ENCODE peak calls at places on chromosomes 7 and 10, in five cellular contexts. T is foreskin fibroblast, G is Peyer's patch, O is endothelial cell of umbilical vein, F is progenitor cell of endocrine pancreas. J is an unnamed sample.

GRCh38 chr10:132354356-132355094 is 22.5 kb downstream of the LRRC27 start:
- DNase-seq in O (no peak), F (no peak), G (no peak), T (no peak), J (no peak)

GRCh38 chr10:594584-595270 is 94.7 kb downstream of the DIP2C start:
- DNase-seq in O (no peak), F (no peak), G (no peak), T (no peak), J (no peak)

GRCh38 chr7:154841731-154842331 is 161.1 kb downstream of the PAXIP1 start:
- DNase-seq in F (no peak), O (no peak), G (no peak), T (no peak), J (no peak)

GRCh38 chr10:60351191-60351853 is 38.4 kb downstream of the ANK3 start:
- DNase-seq in F (no peak), G (peak; percentile 65), O (no peak), T (no peak), J (no peak)

GRCh38 chr7:79452032-79452494 is 1.4 kb downstream of the MAGI2 start:
- DNase-seq in O (peak; percentile 88), G (peak; percentile 23), T (peak; percentile 96), F (peak; percentile 61), J (peak; percentile 72)

GRCh38 chr7:44156453-44157010 is 15.4 kb upstream of the MYL7 start:
- DNase-seq in F (no peak), G (no peak), O (no peak), T (no peak), J (no peak)

GRCh38 chr10:51748959-51749358 is 49.6 kb upstream of the CSTF2T start:
- DNase-seq in F (no peak), O (no peak), G (no peak), T (peak; percentile 32), J (no peak)

GRCh38 chr7:92421676-92422435 is 25.4 kb upstream of the GATAD1 start:
- DNase-seq in T (no peak), O (no peak), G (no peak), F (no peak), J (no peak)

GRCh38 chr10:78687616-78688015 is 381.1 kb upstream of the ZMIZ1 start:
- DNase-seq in O (no peak), G (no peak), F (no peak), T (peak; percentile 54), J (no peak)

GRCh38 chr10:84198206-84198915 is 4.0 kb downstream of the CDHR1 start:
- DNase-seq in O (no peak), G (no peak), T (no peak), F (no peak), J (no peak)

GRCh38 chr10:28631896-28632596 is 45.3 kb upstream of the BAMBI start:
- DNase-seq in O (no peak), T (peak; percentile 35), G (no peak), F (no peak), J (no peak)

GRCh38 chr7:50333266-50333665 is 28.8 kb downstream of the IKZF1 start:
- DNase-seq in T (no peak), G (peak; percentile 62), F (no peak), O (no peak), J (no peak)

GRCh38 chr10:43287056-43288007 is 20.5 kb upstream of the RASGEF1A start:
- DNase-seq in F (no peak), O (peak; percentile 36), T (no peak), G (peak; percentile 85), J (no peak)

GRCh38 chr7:158602905-158603772 is 15.5 kb upstream of the PTPRN2 start:
- DNase-seq in F (no peak), G (no peak), O (no peak), T (no peak), J (no peak)

GRCh38 chr7:152588350-152588749 is 87.6 kb downstream of the XRCC2 start:
- DNase-seq in O (no peak), T (no peak), F (no peak), G (no peak), J (no peak)

GRCh38 chr10:44306147-44306710 is 78.7 kb downstream of the CXCL12 start:
- DNase-seq in T (peak; percentile 59), F (no peak), G (no peak), O (no peak), J (peak; percentile 86)

GRCh38 chr10:132939957-132940790 is 2.2 kb downstream of the CFAP46 start:
- DNase-seq in F (peak; percentile 39), O (peak; percentile 30), G (no peak), T (peak; percentile 82), J (peak; percentile 8)

GRCh38 chr10:61608255-61609040 is 54.3 kb upstream of the CABCOCO1 start:
- DNase-seq in F (no peak), O (peak; percentile 29), T (peak; percentile 53), G (no peak), J (no peak)

GRCh38 chr7:123862775-123863174 is 17.8 kb downstream of the HYAL4 start:
- DNase-seq in F (no peak), O (no peak), G (no peak), T (no peak), J (no peak)

GRCh38 chr10:78602201-78602917 is 466.4 kb upstream of the ZMIZ1 start:
- DNase-seq in F (no peak), T (no peak), O (no peak), G (no peak), J (no peak)

GRCh38 chr10:4246881-4247358 is 461.9 kb upstream of the KLF6 start:
- DNase-seq in F (no peak), G (no peak), T (peak; percentile 87), O (peak; percentile 69), J (peak; percentile 68)

GRCh38 chr7:31488562-31489203 is 25.2 kb upstream of the ITPRID1 start:
- DNase-seq in T (peak; percentile 2), G (no peak), F (no peak), O (peak; percentile 29), J (peak; percentile 1)

GRCh38 chr7:38222481-38223096 is 44.5 kb downstream of the STARD3NL start:
- DNase-seq in O (peak; percentile 75), G (no peak), T (peak; percentile 78), F (no peak), J (peak; percentile 31)

GRCh38 chr10:3548702-3549101 is 236.3 kb downstream of the KLF6 start:
- DNase-seq in F (no peak), T (peak; percentile 41), G (no peak), O (peak; percentile 34), J (no peak)

GRCh38 chr7:154584352-154585252 is 418.3 kb downstream of the PAXIP1 start:
- DNase-seq in G (no peak), T (no peak), O (no peak), F (no peak), J (no peak)

GRCh38 chr7:7264306-7265040 is 82.1 kb downstream of the C1GALT1 start:
- DNase-seq in O (no peak), F (no peak), T (no peak), G (no peak), J (no peak)

GRCh38 chr7:46385662-46386309 is 464.7 kb upstream of the IGFBP3 start:
- DNase-seq in G (no peak), O (peak; percentile 29), T (peak; percentile 93), F (no peak), J (peak; percentile 74)

GRCh38 chr7:134890246-134891240 is 95.8 kb upstream of the AGBL3 start:
- DNase-seq in T (peak; percentile 67), O (peak; percentile 59), F (no peak), G (no peak), J (no peak)

DNA sequence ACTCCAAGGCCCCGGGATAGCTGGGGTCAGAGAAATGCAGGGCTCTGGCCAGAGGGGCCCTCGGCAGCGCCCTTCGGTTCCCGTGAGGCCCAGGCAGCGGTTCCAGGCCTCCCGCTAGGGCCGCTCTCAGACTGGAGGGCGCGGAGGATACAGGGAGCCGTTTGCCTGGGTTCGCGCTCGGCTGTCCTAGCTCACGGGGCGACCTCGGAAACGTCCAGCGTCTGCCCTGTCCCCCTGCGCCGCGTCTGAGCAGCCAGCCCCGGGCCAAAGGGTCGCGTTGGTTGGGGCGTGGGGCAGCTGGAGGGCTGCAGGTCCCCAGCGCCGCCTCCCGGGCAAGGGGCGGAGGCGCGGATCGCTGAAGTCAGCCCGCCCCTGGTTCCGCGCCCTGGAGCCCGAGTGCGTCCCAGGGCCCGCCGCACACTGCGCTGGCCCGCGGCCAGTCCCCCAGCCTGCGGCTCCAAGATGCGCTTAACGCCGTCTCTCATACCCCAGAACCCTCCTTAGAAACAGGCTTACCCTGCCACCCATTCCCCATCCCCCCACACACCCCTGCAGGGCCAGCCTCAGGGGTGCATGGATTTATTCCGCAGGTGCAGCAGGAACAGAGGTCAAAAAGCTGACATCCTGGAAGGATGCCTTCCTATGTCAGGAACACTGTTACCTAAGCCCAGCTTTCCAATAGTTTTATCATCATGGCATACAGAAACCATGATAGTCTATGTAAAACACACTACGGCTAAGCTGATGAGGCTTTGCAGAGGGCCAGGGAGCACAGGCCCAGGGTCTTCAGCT is 22.1 kb upstream of the OPN4 start:
- DNase-seq in T (peak; percentile 64), F (peak; percentile 57), O (no peak), G (no peak), J (no peak)
- TF ChIP-seq CTCF in T (peak; percentile 19), F (peak; percentile 56), O (peak; percentile 5), G (no peak), J (no peak)

GRCh38 chr10:86630079-86630478 is 24.3 kb upstream of the OPN4 start:
- DNase-seq in O (no peak), T (no peak), F (no peak), G (no peak), J (no peak)

GRCh38 chr10:86635402-86635801 is 18.9 kb upstream of the OPN4 start:
- DNase-seq in O (no peak), G (no peak), T (peak; percentile 85), F (no peak), J (peak; percentile 28)

DNA sequence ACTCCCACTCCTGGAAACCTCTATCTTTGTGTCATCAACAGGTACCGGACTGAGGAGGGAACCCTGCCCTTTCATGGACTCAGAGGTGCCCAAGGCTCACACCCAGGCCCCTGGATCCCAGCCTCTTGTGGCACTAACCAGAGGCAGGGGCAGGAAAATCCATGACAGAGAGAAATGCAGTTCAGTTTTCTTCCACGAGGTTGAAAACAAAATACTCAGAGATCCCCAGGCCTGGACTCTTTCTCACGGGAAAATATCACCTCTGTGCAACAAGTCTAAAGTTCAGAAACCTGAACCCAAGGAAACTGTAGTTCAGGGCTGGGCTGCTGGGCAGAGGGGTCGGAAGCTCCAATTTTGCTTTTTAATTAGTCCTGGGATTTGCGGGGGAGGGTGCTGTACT is 21.4 kb upstream of the OPN4 start:
- DNase-seq in T (no peak), G (no peak), F (no peak), O (no peak), J (no peak)
- TF ChIP-seq CTCF in T (no peak), G (no peak), F (peak; percentile 15), O (no peak), J (no peak)

GRCh38 chr7:26399309-26399610 is 107.6 kb downstream of the SNX10 start:
- DNase-seq in F (no peak), T (peak; percentile 48), O (peak; percentile 78), G (no peak), J (no peak)
- TF ChIP-seq CTCF in F (peak; percentile 47), T (peak; percentile 9), O (peak; percentile 42), G (no peak), J (no peak)

GRCh38 chr7:131072505-131073091 is 255.1 kb upstream of the MKLN1 start:
- DNase-seq in F (no peak), G (no peak), T (peak; percentile 29), O (peak; percentile 61), J (no peak)

GRCh38 chr7:131068604-131069021 is 259.1 kb upstream of the MKLN1 start:
- DNase-seq in G (no peak), O (no peak), T (peak; percentile 54), F (no peak), J (no peak)

GRCh38 chr7:131066635-131067034 is 261.0 kb upstream of the MKLN1 start:
- DNase-seq in O (no peak), T (peak; percentile 50), F (no peak), G (no peak), J (no peak)

GRCh38 chr7:131071786-131072504 is 255.7 kb upstream of the MKLN1 start:
- DNase-seq in O (peak; percentile 96), G (no peak), T (peak; percentile 55), F (no peak), J (peak; percentile 62)

GRCh38 chr7:131067220-131067619 is 260.5 kb upstream of the MKLN1 start:
- DNase-seq in O (no peak), T (no peak), G (no peak), F (no peak), J (no peak)
- TF ChIP-seq CTCF in O (no peak), T (no peak), G (no peak), F (no peak), J (no peak)

J was measured in AG09319.